ENCODE peak calls at places on chromosome 4, in five cellular contexts. B is breast epithelium; A is HepG2; K is heart left ventricle; Z is CD4-positive, CD25-positive, alpha-beta regulatory T cell. X is an unnamed sample.

GRCh38 chr4:27714073-27714472 is 853.4 kb downstream of the STIM2 start:
- DNase-seq in B (no peak), A (no peak), K (no peak), Z (no peak), X (no peak)

GRCh38 chr4:2789801-2790582 is 2.9 kb upstream of the SH3BP2 start:
- DNase-seq in B (no peak), A (no peak), K (no peak), Z (no peak), X (no peak)

GRCh38 chr4:28686618-28687017 is 1826.0 kb downstream of the STIM2 start:
- DNase-seq in B (no peak), A (peak; percentile 8), K (peak; percentile 11), Z (no peak), X (no peak)

GRCh38 chr4:34850426-34850825 is 1393.9 kb downstream of the ARAP2 start:
- DNase-seq in B (no peak), A (no peak), K (no peak), Z (no peak), X (no peak)

GRCh38 chr4:85741921-85742591 is 267.1 kb downstream of the ARHGAP24 start:
- DNase-seq in B (no peak), A (no peak), K (peak; percentile 42), Z (no peak), X (no peak)

GRCh38 chr4:38131371-38132139 is 171.4 kb downstream of the PTTG2 start:
- DNase-seq in B (no peak), A (no peak), K (no peak), Z (peak; percentile 89), X (peak; percentile 57)

GRCh38 chr4:27013012-27013411 is 152.4 kb downstream of the STIM2 start:
- DNase-seq in B (no peak), A (no peak), K (no peak), Z (no peak), X (no peak)

GRCh38 chr4:11004818-11005217 is 320.2 kb upstream of the CLNK start:
- DNase-seq in B (no peak), A (no peak), K (no peak), Z (no peak), X (no peak)

GRCh38 chr4:168677063-168677462 is 180.2 kb downstream of the PALLD start:
- DNase-seq in B (no peak), A (no peak), K (no peak), Z (no peak), X (no peak)

GRCh38 chr4:153244969-153245368 is 40.7 kb downstream of the TRIM2 start:
- DNase-seq in B (no peak), A (no peak), K (no peak), Z (no peak), X (no peak)

DNA sequence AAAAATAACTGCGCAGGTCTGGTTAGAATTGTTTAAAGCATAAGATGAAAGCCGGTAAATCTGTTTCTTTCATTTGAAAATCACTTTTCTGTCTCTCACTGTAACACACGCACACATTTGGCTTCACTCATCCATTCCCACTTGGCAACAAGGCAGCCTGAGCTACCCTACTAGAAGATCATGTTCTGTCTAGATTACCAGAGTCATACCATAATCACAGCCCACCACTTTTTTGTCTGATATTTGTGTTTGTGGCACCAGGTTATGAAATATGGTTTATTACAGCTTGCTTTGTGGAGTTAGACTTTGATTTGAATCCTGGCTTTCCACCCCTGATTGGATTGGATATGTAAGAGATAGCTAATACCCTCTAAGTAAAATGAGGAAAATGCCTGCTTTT is 2.2 kb downstream of the USO1 start:
- DNase-seq in B (no peak), A (no peak), K (no peak), Z (no peak), X (no peak)
- H3K4me1 ChIP-seq in B (no peaks in the 10 kb centered on the region), A (peaks cover 57% of the 10 kb centered on the region), K (peaks cover 37% of the 10 kb centered on the region), Z (peaks cover 40% of the 10 kb centered on the region), X (peaks cover 37% of the 10 kb centered on the region)

GRCh38 chr4:73871911-73872310 is 2.7 kb downstream of the CXCL1 start:
- DNase-seq in B (no peak), A (no peak), K (no peak), Z (no peak), X (no peak)
- H3K4me1 ChIP-seq in B (no peaks in the 10 kb centered on the region), A (peaks cover 8% of the 10 kb centered on the region), K (peaks cover 7% of the 10 kb centered on the region), Z (no peaks in the 10 kb centered on the region), X (no peaks in the 10 kb centered on the region)

DNA sequence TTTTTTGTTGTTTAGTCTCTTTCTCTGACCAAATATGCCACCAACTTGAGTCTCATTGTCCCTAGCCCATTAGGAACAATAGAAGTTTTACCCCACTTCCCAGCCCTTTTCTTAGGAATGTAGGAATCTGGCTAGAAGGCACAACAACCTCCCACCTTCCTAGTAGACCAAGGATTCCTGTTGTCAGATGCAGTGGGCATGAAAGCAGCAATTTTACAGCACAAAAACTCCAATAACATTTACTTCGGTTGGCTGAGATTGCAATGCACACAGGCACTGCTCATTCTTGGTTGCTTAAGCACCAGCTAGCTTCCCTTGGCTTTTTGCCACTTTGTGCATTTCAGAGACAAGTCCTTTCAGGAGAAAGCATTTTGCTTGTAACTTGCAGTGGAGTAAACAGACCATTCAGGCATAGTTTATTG is 312.8 kb downstream of the TENM3 start:
- DNase-seq in B (no peak), A (no peak), K (no peak), Z (no peak), X (no peak)
- H3K4me1 ChIP-seq in B (no peaks in the 10 kb centered on the region), A (no peaks in the 10 kb centered on the region), K (no peaks in the 10 kb centered on the region), Z (no peaks in the 10 kb centered on the region), X (no peaks in the 10 kb centered on the region)

GRCh38 chr4:147847947-147848590 is 116.2 kb downstream of the ARHGAP10 start:
- DNase-seq in B (no peak), A (no peak), K (no peak), Z (no peak), X (no peak)
- H3K4me1 ChIP-seq in B (no peaks in the 10 kb centered on the region), A (no peaks in the 10 kb centered on the region), K (peaks cover 25% of the 10 kb centered on the region), Z (no peaks in the 10 kb centered on the region), X (no peaks in the 10 kb centered on the region)

DNA sequence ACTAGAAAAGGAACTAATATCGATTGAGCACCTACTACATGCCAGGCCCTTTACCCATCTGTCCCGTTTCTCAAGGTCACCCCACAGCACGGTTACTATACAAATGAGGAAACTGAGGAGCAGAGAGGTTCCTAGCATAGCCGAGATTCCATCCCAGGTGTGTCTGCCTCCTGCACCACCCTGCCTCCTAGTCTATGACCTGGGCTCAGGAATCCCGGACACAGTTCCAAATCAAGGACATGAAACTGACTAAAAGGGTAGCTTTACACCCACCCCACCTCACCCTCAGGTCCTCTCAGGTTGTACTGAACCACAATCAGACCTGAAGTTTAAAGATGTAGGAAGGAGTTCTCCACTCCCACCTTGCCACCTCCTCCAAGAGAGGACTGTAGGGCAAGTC is 55.6 kb downstream of the APBB2 start:
- DNase-seq in B (no peak), A (no peak), K (no peak), Z (no peak), X (no peak)
- H3K4me1 ChIP-seq in B (no peaks in the 10 kb centered on the region), A (peaks cover 100% of the 10 kb centered on the region), K (peaks cover 24% of the 10 kb centered on the region), Z (no peaks in the 10 kb centered on the region), X (no peaks in the 10 kb centered on the region)

GRCh38 chr4:8271821-8272220 is 2.3 kb downstream of the HTRA3 start:
- DNase-seq in B (no peak), A (no peak), K (no peak), Z (no peak), X (no peak)
- H3K4me1 ChIP-seq in B (no peaks in the 10 kb centered on the region), A (peaks cover 14% of the 10 kb centered on the region), K (peaks cover 78% of the 10 kb centered on the region), Z (no peaks in the 10 kb centered on the region), X (no peaks in the 10 kb centered on the region)

DNA sequence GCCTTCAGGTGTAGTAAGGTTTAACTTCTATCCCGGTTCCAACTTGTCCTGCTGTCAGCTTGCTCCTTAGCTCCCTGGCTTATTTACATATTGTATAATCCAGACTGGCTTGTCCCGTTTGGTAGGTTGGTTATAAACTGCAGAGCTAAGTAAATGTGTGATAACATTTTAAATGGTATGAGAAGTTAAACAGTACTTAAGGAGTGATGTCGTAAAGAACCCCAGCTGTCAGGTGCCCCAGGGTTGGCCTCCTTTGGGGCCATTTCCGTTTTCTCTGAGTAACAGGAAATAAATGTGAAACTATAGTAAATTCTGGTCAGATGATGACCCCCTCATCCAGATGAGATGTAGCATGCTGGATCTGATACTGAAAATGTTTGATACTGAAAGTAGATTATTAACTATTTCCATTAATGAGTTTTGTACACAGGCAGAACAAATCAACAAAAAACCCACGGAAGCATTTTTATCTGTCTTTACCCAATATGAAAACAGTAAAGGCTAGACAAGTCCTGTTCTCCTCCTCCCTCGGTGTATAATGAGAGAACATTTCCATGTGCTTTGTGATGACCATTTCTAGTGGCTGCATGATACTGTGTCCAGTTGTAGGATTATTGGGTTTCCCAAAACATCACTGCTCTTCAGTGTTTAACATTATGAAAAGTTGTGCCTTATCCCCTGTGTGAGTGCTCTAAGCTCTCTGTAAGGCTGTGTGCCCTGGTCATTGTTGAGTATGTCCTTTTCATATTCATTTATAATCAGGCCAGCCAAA is 22.4 kb downstream of the GAB1 start:
- DNase-seq in B (peak; percentile 37), A (no peak), K (peak; percentile 30), Z (peak; percentile 78), X (peak; percentile 30)
- H3K4me1 ChIP-seq in B (peaks cover 2% of the 10 kb centered on the region), A (peaks cover 20% of the 10 kb centered on the region), K (peaks cover 87% of the 10 kb centered on the region), Z (no peaks in the 10 kb centered on the region), X (peaks cover 10% of the 10 kb centered on the region)

X was measured in CD8-positive, alpha-beta memory T cell.